ENCODE peak calls at places on chromosomes 2 and 18, in six cellular contexts. S is cardiac muscle cell, O is K562, Z is ACHN, N is HuH-7.5, U is uterus. A is an unnamed sample.

GRCh38 chr2:218745559-218746469 is 35.2 kb downstream of the TTLL4 start:
- DNase-seq in U (no peak), N (peak; percentile 28), S (peak; percentile 90), O (no peak), Z (no peak), A (no peak)

GRCh38 chr2:150046211-150046610 is 441.3 kb downstream of the RND3 start:
- DNase-seq in O (no peak), Z (peak; percentile 6), U (no peak), S (peak; percentile 33), N (no peak), A (no peak)

GRCh38 chr2:164371916-164372315 is 249.4 kb downstream of the GRB14 start:
- DNase-seq in U (no peak), S (no peak), N (no peak), Z (no peak), O (no peak), A (no peak)

GRCh38 chr2:172207916-172208315 is 105.2 kb upstream of the DLX2 start:
- DNase-seq in S (no peak), U (no peak), O (no peak), Z (no peak), N (no peak), A (no peak)

GRCh38 chr2:18552351-18553077 is 7.9 kb downstream of the RDH14 start:
- DNase-seq in Z (no peak), O (no peak), U (no peak), N (no peak), S (no peak), A (no peak)

GRCh38 chr18:50038448-50038847 is 156.5 kb downstream of the MYO5B start:
- DNase-seq in N (no peak), S (peak; percentile 50), Z (no peak), O (no peak), U (no peak), A (no peak)

GRCh38 chr18:34207344-34207851 is 17.3 kb downstream of the NOL4 start:
- DNase-seq in O (no peak), Z (no peak), N (no peak), S (no peak), U (no peak), A (no peak)

GRCh38 chr18:10822457-10822856 is 296.6 kb downstream of the NAPG start:
- DNase-seq in N (no peak), S (peak; percentile 55), U (no peak), O (peak; percentile 27), Z (no peak), A (no peak)

GRCh38 chr2:229777716-229778115 is 63.4 kb upstream of the DNER start:
- DNase-seq in N (no peak), U (no peak), S (no peak), O (no peak), Z (no peak), A (no peak)

GRCh38 chr18:67966224-67966623 is 449.7 kb upstream of the DSEL start:
- DNase-seq in O (no peak), S (no peak), Z (no peak), U (no peak), N (no peak), A (no peak)

GRCh38 chr2:168974370-168974769 is 56.8 kb downstream of the ABCB11 start:
- DNase-seq in N (no peak), Z (no peak), U (no peak), O (no peak), S (no peak), A (no peak)

GRCh38 chr18:24177499-24178133 is 38.8 kb downstream of the CABYR start:
- DNase-seq in O (no peak), S (no peak), U (no peak), Z (no peak), N (no peak), A (no peak)

GRCh38 chr2:11417946-11418585 is 47.9 kb downstream of the E2F6 start:
- DNase-seq in S (no peak), Z (peak; percentile 34), O (peak; percentile 66), U (no peak), N (peak; percentile 28), A (no peak)

GRCh38 chr2:25331686-25332365 is 9.9 kb downstream of the DNMT3A start:
- DNase-seq in Z (no peak), S (no peak), O (no peak), N (no peak), U (no peak), A (no peak)

GRCh38 chr2:26314243-26314642 is 31.7 kb upstream of the SELENOI start:
- DNase-seq in Z (no peak), N (no peak), S (no peak), U (no peak), O (no peak), A (no peak)

GRCh38 chr18:50805732-50806131 is 14.1 kb downstream of the MRO start:
- DNase-seq in N (no peak), U (no peak), Z (no peak), S (no peak), O (no peak), A (no peak)

GRCh38 chr2:111157071-111157661 is 36.5 kb downstream of the BCL2L11 start:
- DNase-seq in Z (no peak), N (no peak), S (no peak), U (no peak), O (no peak), A (no peak)

GRCh38 chr2:47601518-47602015 is 181.4 kb upstream of the MSH6 start:
- DNase-seq in O (no peak), S (no peak), N (no peak), U (no peak), Z (no peak), A (no peak)

GRCh38 chr2:105617631-105618350 is 126.9 kb upstream of the NCK2 start:
- DNase-seq in S (no peak), O (no peak), N (no peak), Z (no peak), U (no peak), A (no peak)

GRCh38 chr2:24919977-24920812 is at the start of gene ADCY3:
- DNase-seq in Z (peak; percentile 50), N (peak; percentile 60), O (peak; percentile 89), U (peak; percentile 40), S (peak; percentile 67), A (peak; percentile 82)

GRCh38 chr2:31319391-31320175 is 85.6 kb downstream of the EHD3 start:
- DNase-seq in U (no peak), O (no peak), Z (no peak), S (peak; percentile 68), N (no peak), A (no peak)

GRCh38 chr18:37389684-37390368 is 175.8 kb downstream of the CELF4 start:
- DNase-seq in O (no peak), U (no peak), Z (no peak), S (no peak), N (no peak), A (no peak)

GRCh38 chr2:237326250-237327171 is 87.5 kb downstream of the COL6A3 start:
- DNase-seq in O (no peak), N (no peak), U (no peak), S (peak; percentile 93), Z (no peak), A (no peak)

GRCh38 chr18:37247499-37248161 is 318.0 kb downstream of the CELF4 start:
- DNase-seq in U (no peak), Z (no peak), S (no peak), O (no peak), N (no peak), A (no peak)

GRCh38 chr2:241820625-241821384 is 11.8 kb downstream of the NEU4 start:
- DNase-seq in O (no peak), N (no peak), Z (no peak), S (no peak), U (no peak), A (no peak)

GRCh38 chr18:22639026-22639463 is 221.3 kb upstream of the CTAGE1 start:
- DNase-seq in U (no peak), N (no peak), Z (no peak), O (no peak), S (peak; percentile 93), A (no peak)

GRCh38 chr2:172334988-172335387 is 92.4 kb upstream of the ITGA6 start:
- DNase-seq in Z (no peak), O (no peak), S (no peak), N (no peak), U (no peak), A (no peak)

GRCh38 chr18:5315838-5316237 is 20.3 kb upstream of the ZBTB14 start:
- DNase-seq in O (no peak), Z (no peak), S (no peak), U (no peak), N (no peak), A (no peak)

GRCh38 chr2:222731183-222731582 is 59.7 kb downstream of the MOGAT1 start:
- DNase-seq in U (no peak), S (no peak), N (no peak), Z (no peak), O (no peak), A (no peak)

GRCh38 chr2:15883684-15884083 is 56.7 kb upstream of the MYCN start:
- DNase-seq in N (no peak), S (no peak), U (no peak), Z (no peak), O (no peak), A (no peak)

GRCh38 chr2:191582355-191582754 is 95.6 kb upstream of the NABP1 start:
- DNase-seq in N (no peak), U (no peak), S (peak; percentile 73), O (no peak), Z (peak; percentile 69), A (no peak)

GRCh38 chr18:42087876-42088275 is 132.8 kb downstream of the PIK3C3 start:
- DNase-seq in Z (no peak), O (no peak), N (no peak), U (no peak), S (no peak), A (no peak)

GRCh38 chr2:16209799-16210198 is 269.4 kb downstream of the MYCN start:
- DNase-seq in S (no peak), O (no peak), U (no peak), Z (no peak), N (no peak), A (no peak)

GRCh38 chr2:233871432-233871831 is 3.2 kb upstream of the MSL3B start:
- DNase-seq in S (no peak), Z (no peak), O (no peak), U (no peak), N (no peak), A (no peak)

GRCh38 chr2:96819101-96819875 is 3.2 kb downstream of the CNNM3 start:
- DNase-seq in N (peak; percentile 94), Z (no peak), U (no peak), S (no peak), O (peak; percentile 60), A (no peak)

GRCh38 chr2:30356061-30356460 is 91.0 kb upstream of the LCLAT1 start:
- DNase-seq in U (no peak), S (peak; percentile 16), Z (no peak), N (no peak), O (no peak), A (no peak)

GRCh38 chr2:148614332-148615049 is 30.1 kb upstream of the EPC2 start:
- DNase-seq in O (no peak), U (no peak), N (no peak), Z (peak; percentile 29), S (peak; percentile 32), A (no peak)

GRCh38 chr2:237482485-237482884 is 4.6 kb upstream of the MLPH start:
- DNase-seq in U (peak; percentile 81), S (no peak), O (no peak), Z (no peak), N (no peak), A (no peak)

A was measured in 8988T.